ENCODE peak calls at places on chromosomes 12 and 14, in six cellular contexts. X is ELR, W is SK-N-DZ, L is DMS153, Q is kidney epithelial cell, Y is T-helper 2 cell. N is an unnamed sample.

GRCh38 chr14:66638688-66639087 is 130.7 kb downstream of the GPHN start:
- DNase-seq in X (peak; percentile 80), W (no peak), L (no peak), Q (no peak), Y (no peak), N (peak; percentile 55)

GRCh38 chr12:77231548-77231947 is 166.2 kb upstream of the E2F7 start:
- DNase-seq in X (no peak), W (no peak), L (no peak), Q (no peak), Y (no peak), N (peak; percentile 94)

GRCh38 chr12:79555006-79555925 is 135.5 kb downstream of the PAWR start:
- DNase-seq in X (peak; percentile 66), W (peak; percentile 17), L (no peak), Q (peak; percentile 65), Y (no peak), N (peak; percentile 85)

GRCh38 chr12:110917961-110918360 is 2.4 kb downstream of the MYL2 start:
- DNase-seq in X (peak; percentile 40), W (no peak), L (no peak), Q (no peak), Y (no peak), N (peak; percentile 30)

GRCh38 chr12:16421806-16422205 is 74.4 kb downstream of the MGST1 start:
- DNase-seq in X (no peak), W (no peak), L (no peak), Q (no peak), Y (no peak), N (no peak)

GRCh38 chr14:69487226-69487625 is 2.7 kb downstream of the PLEKHD1 start:
- DNase-seq in X (no peak), W (no peak), L (no peak), Q (no peak), Y (no peak), N (no peak)

GRCh38 chr14:99522934-99523660 is 41.9 kb downstream of the CCNK start:
- DNase-seq in X (peak; percentile 35), W (no peak), L (no peak), Q (no peak), Y (no peak), N (no peak)

GRCh38 chr14:71739273-71739990 is 192.8 kb upstream of the RGS6 start:
- DNase-seq in X (peak; percentile 61), W (no peak), L (no peak), Q (peak; percentile 70), Y (no peak), N (peak; percentile 53)

GRCh38 chr14:94775082-94775874 is 5.4 kb upstream of the GSC start:
- DNase-seq in X (peak; percentile 65), W (no peak), L (no peak), Q (no peak), Y (no peak), N (peak; percentile 3)

GRCh38 chr12:53233671-53234091 is 1.7 kb upstream of the RARG start:
- DNase-seq in X (no peak), W (no peak), L (no peak), Q (no peak), Y (no peak), N (no peak)

GRCh38 chr14:106586098-106586704 is 1059.8 kb downstream of the TMEM121 start:
- DNase-seq in X (no peak), W (peak; percentile 11), L (no peak), Q (no peak), Y (peak; percentile 40), N (no peak)

GRCh38 chr14:105393151-105393550 is 5.2 kb upstream of the TEX22 start:
- DNase-seq in X (no peak), W (no peak), L (no peak), Q (no peak), Y (no peak), N (no peak)

GRCh38 chr14:42869681-42870080 is 1263.0 kb downstream of the LRFN5 start:
- DNase-seq in X (peak; percentile 67), W (no peak), L (no peak), Q (peak; percentile 31), Y (no peak), N (peak; percentile 24)

GRCh38 chr14:53536446-53536845 is 383.3 kb upstream of the DDHD1 start:
- DNase-seq in X (no peak), W (no peak), L (no peak), Q (no peak), Y (no peak), N (no peak)

GRCh38 chr12:4324366-4324765 is 3.4 kb downstream of the TIGAR start:
- DNase-seq in X (no peak), W (no peak), L (no peak), Q (no peak), Y (no peak), N (no peak)

GRCh38 chr12:67327466-67327865 is 58.3 kb downstream of the CAND1 start:
- DNase-seq in X (no peak), W (no peak), L (peak; percentile 23), Q (no peak), Y (no peak), N (no peak)

GRCh38 chr14:54893151-54893760 is 9.4 kb downstream of the GCH1 start:
- DNase-seq in X (peak; percentile 88), W (peak; percentile 43), L (no peak), Q (peak; percentile 38), Y (no peak), N (peak; percentile 76)

GRCh38 chr14:61064210-61064609 is 83.2 kb downstream of the SLC38A6 start:
- DNase-seq in X (no peak), W (no peak), L (peak; percentile 2), Q (no peak), Y (no peak), N (no peak)

GRCh38 chr12:64621257-64621942 is 11.1 kb downstream of the RASSF3 start:
- DNase-seq in X (peak; percentile 79), W (no peak), L (no peak), Q (no peak), Y (no peak), N (peak; percentile 50)

GRCh38 chr14:22854963-22855724 is 16.4 kb upstream of the LRP10 start:
- DNase-seq in X (no peak), W (no peak), L (peak; percentile 23), Q (no peak), Y (no peak), N (no peak)

GRCh38 chr12:7966558-7966957 is 30.6 kb upstream of the SLC2A3 start:
- DNase-seq in X (peak; percentile 2), W (no peak), L (no peak), Q (no peak), Y (no peak), N (peak; percentile 30)

GRCh38 chr12:82357845-82358199 is 365 bp downstream of the CCDC59 start:
- DNase-seq in X (peak; percentile 19), W (no peak), L (no peak), Q (no peak), Y (no peak), N (no peak)

GRCh38 chr14:32711103-32711680 is 227.5 kb upstream of the NPAS3 start:
- DNase-seq in X (peak; percentile 59), W (peak; percentile 47), L (peak; percentile 71), Q (no peak), Y (no peak), N (peak; percentile 72)

GRCh38 chr14:64952598-64953309 is 10.2 kb upstream of the GPX2 start:
- DNase-seq in X (no peak), W (no peak), L (no peak), Q (no peak), Y (no peak), N (no peak)

GRCh38 chr12:11650697-11651281 is 1.3 kb downstream of the ETV6 start:
- DNase-seq in X (peak; percentile 56), W (peak; percentile 39), L (peak; percentile 15), Q (no peak), Y (no peak), N (peak; percentile 45)

GRCh38 chr14:19800282-19801117 is 3.1 kb upstream of the OR4N2 start:
- DNase-seq in X (no peak), W (peak; percentile 57), L (peak; percentile 20), Q (no peak), Y (no peak), N (no peak)

GRCh38 chr12:114272071-114272470 is 133.9 kb downstream of the TBX5 start:
- DNase-seq in X (peak; percentile 5), W (no peak), L (no peak), Q (no peak), Y (no peak), N (no peak)

GRCh38 chr12:124636138-124636968 is 68.9 kb upstream of the NCOR2 start:
- DNase-seq in X (peak; percentile 89), W (peak; percentile 63), L (no peak), Q (no peak), Y (peak; percentile 15), N (peak; percentile 84)

GRCh38 chr12:121263206-121263605 is 33.3 kb downstream of the CAMKK2 start:
- DNase-seq in X (no peak), W (no peak), L (no peak), Q (no peak), Y (no peak), N (no peak)

GRCh38 chr12:125683748-125684381 is 618.6 kb downstream of the AACS start:
- DNase-seq in X (no peak), W (no peak), L (no peak), Q (no peak), Y (no peak), N (no peak)

GRCh38 chr12:39605501-39605900 is 14.1 kb downstream of the ABCD2 start:
- DNase-seq in X (peak; percentile 31), W (no peak), L (no peak), Q (peak; percentile 23), Y (no peak), N (peak; percentile 59)

GRCh38 chr12:54352891-54353874 is 11.1 kb downstream of the GPR84 start:
- DNase-seq in X (no peak), W (no peak), L (peak; percentile 21), Q (no peak), Y (no peak), N (no peak)

GRCh38 chr14:89957791-89958190 is 2.1 kb downstream of the TDP1 start:
- DNase-seq in X (peak; percentile 37), W (no peak), L (no peak), Q (no peak), Y (no peak), N (no peak)

GRCh38 chr14:100017578-100017977 is 47.6 kb upstream of the EVL start:
- DNase-seq in X (peak; percentile 32), W (no peak), L (no peak), Q (no peak), Y (no peak), N (peak; percentile 33)

GRCh38 chr12:23906329-23906728 is 43.1 kb downstream of the SOX5 start:
- DNase-seq in X (peak; percentile 48), W (peak; percentile 16), L (no peak), Q (peak; percentile 45), Y (no peak), N (peak; percentile 55)

GRCh38 chr12:52264435-52264825 is 10.0 kb upstream of the KRT86 start:
- DNase-seq in X (no peak), W (no peak), L (no peak), Q (no peak), Y (no peak), N (peak; percentile 15)

N was measured in fibroblast of pulmonary artery.